ENCODE peak calls at places on chromosomes 11 and 22, in four cellular contexts. D is GM12892; R is activated CD4-positive, alpha-beta T cell treated with anti-CD3 and anti-CD28 coated beads, Interleukin-2, amount 50 U/mL, for 48 hours; B is DMS153. F is an unnamed sample.

GRCh38 chr11:44899959-44900358 is 50.7 kb downstream of the TP53I11 start:
- DNase-seq in R (peak; percentile 56), D (no peak), B (no peak), F (no peak)

GRCh38 chr22:20243545-20244249 is 24.4 kb downstream of the RTN4R start:
- DNase-seq in R (peak; percentile 64), B (peak; percentile 72), D (no peak), F (no peak)

GRCh38 chr22:42158456-42159132 is 28.0 kb upstream of the CYP2D6 start:
- DNase-seq in R (no peak), D (no peak), B (no peak), F (peak; percentile 18)

GRCh38 chr11:113204280-113204679 is 110.1 kb upstream of the TTC12 start:
- DNase-seq in B (no peak), R (no peak), D (no peak), F (no peak)

GRCh38 chr11:118398797-118399564 is 2.4 kb upstream of the ATP5MG start:
- DNase-seq in D (no peak), R (no peak), B (peak; percentile 43), F (no peak)

GRCh38 chr11:108857382-108857781 is 192.5 kb downstream of the DDX10 start:
- DNase-seq in B (no peak), R (no peak), D (no peak), F (no peak)

GRCh38 chr22:33180371-33180770 is 122.2 kb upstream of the SYN3 start:
- DNase-seq in D (no peak), B (no peak), R (no peak), F (no peak)

GRCh38 chr11:11157201-11157600 is 195.8 kb downstream of the CSNK2A3 start:
- DNase-seq in R (peak; percentile 36), D (no peak), B (peak; percentile 8), F (no peak)

GRCh38 chr11:70467196-70468085 is 69.1 kb downstream of the CTTN start:
- DNase-seq in R (peak; percentile 64), D (no peak), B (peak; percentile 21), F (peak; percentile 69)

GRCh38 chr11:61577383-61578118 is 3.3 kb downstream of the SYT7 start:
- DNase-seq in R (no peak), B (no peak), D (no peak), F (no peak)